ENCODE peak calls at places on chromosomes 12 and 14, in ten cellular contexts. One of them, this sample, is unnamed.

GRCh38 chr12:80966001-80966400 is 28.3 kb upstream of the LIN7A start:
- DNase-seq in HuH-7.5: no peak
- DNase-seq in iris pigment epithelial cell: no peak
- DNase-seq in hypothalamus: no peak
- DNase-seq in A549: no peak
- DNase-seq in left ventricle myocardium superior: no peak
- DNase-seq in BJ: no peak
- DNase-seq in activated CD4-positive, alpha-beta T cell treated with anti-CD3 and anti-CD28 coated beads, Interleukin-2, amount 50 U/mL, for 4 hours: no peak
- DNase-seq in dermis blood vessel endothelial cell: no peak
- DNase-seq in KG1: no peak
- DNase-seq in this sample: no peak

GRCh38 chr14:75046899-75047298 is 4.4 kb downstream of the MLH3 start:
- DNase-seq in activated CD4-positive, alpha-beta T cell treated with anti-CD3 and anti-CD28 coated beads, Interleukin-2, amount 50 U/mL, for 4 hours: no peak
- DNase-seq in A549: no peak
- DNase-seq in hypothalamus: no peak
- DNase-seq in iris pigment epithelial cell: peak
- DNase-seq in dermis blood vessel endothelial cell: no peak
- DNase-seq in HuH-7.5: no peak
- DNase-seq in left ventricle myocardium superior: no peak
- DNase-seq in KG1: no peak
- DNase-seq in BJ: no peak
- DNase-seq in this sample: no peak

GRCh38 chr12:69074559-69075349 is 141.8 kb upstream of the CPM start:
- DNase-seq in dermis blood vessel endothelial cell: no peak
- DNase-seq in KG1: no peak
- DNase-seq in activated CD4-positive, alpha-beta T cell treated with anti-CD3 and anti-CD28 coated beads, Interleukin-2, amount 50 U/mL, for 4 hours: no peak
- DNase-seq in left ventricle myocardium superior: no peak
- DNase-seq in iris pigment epithelial cell: no peak
- DNase-seq in BJ: no peak
- DNase-seq in HuH-7.5: no peak
- DNase-seq in hypothalamus: no peak
- DNase-seq in A549: no peak
- DNase-seq in this sample: no peak

GRCh38 chr12:23209793-23210192 is 584.8 kb downstream of the ETNK1 start:
- DNase-seq in hypothalamus: no peak
- DNase-seq in iris pigment epithelial cell: peak
- DNase-seq in dermis blood vessel endothelial cell: no peak
- DNase-seq in left ventricle myocardium superior: no peak
- DNase-seq in activated CD4-positive, alpha-beta T cell treated with anti-CD3 and anti-CD28 coated beads, Interleukin-2, amount 50 U/mL, for 4 hours: no peak
- DNase-seq in A549: no peak
- DNase-seq in KG1: no peak
- DNase-seq in BJ: no peak
- DNase-seq in HuH-7.5: no peak
- DNase-seq in this sample: no peak

GRCh38 chr14:98210045-98210678 is 1061.8 kb downstream of the BCL11B start:
- DNase-seq in KG1: no peak
- DNase-seq in A549: no peak
- DNase-seq in activated CD4-positive, alpha-beta T cell treated with anti-CD3 and anti-CD28 coated beads, Interleukin-2, amount 50 U/mL, for 4 hours: peak
- DNase-seq in left ventricle myocardium superior: no peak
- DNase-seq in iris pigment epithelial cell: no peak
- DNase-seq in BJ: no peak
- DNase-seq in hypothalamus: no peak
- DNase-seq in dermis blood vessel endothelial cell: no peak
- DNase-seq in HuH-7.5: no peak
- DNase-seq in this sample: no peak

GRCh38 chr14:104464907-104465306 is 114.7 kb upstream of the C14orf180 start:
- DNase-seq in KG1: no peak
- DNase-seq in left ventricle myocardium superior: no peak
- DNase-seq in activated CD4-positive, alpha-beta T cell treated with anti-CD3 and anti-CD28 coated beads, Interleukin-2, amount 50 U/mL, for 4 hours: no peak
- DNase-seq in BJ: no peak
- DNase-seq in A549: no peak
- DNase-seq in dermis blood vessel endothelial cell: no peak
- DNase-seq in hypothalamus: no peak
- DNase-seq in HuH-7.5: no peak
- DNase-seq in iris pigment epithelial cell: no peak
- DNase-seq in this sample: no peak

GRCh38 chr12:97763113-97763512 is 300.5 kb downstream of the RMST start:
- DNase-seq in BJ: no peak
- DNase-seq in activated CD4-positive, alpha-beta T cell treated with anti-CD3 and anti-CD28 coated beads, Interleukin-2, amount 50 U/mL, for 4 hours: no peak
- DNase-seq in hypothalamus: no peak
- DNase-seq in A549: no peak
- DNase-seq in iris pigment epithelial cell: no peak
- DNase-seq in dermis blood vessel endothelial cell: no peak
- DNase-seq in left ventricle myocardium superior: no peak
- DNase-seq in KG1: no peak
- DNase-seq in HuH-7.5: no peak
- DNase-seq in this sample: no peak

GRCh38 chr12:88993655-88994054 is 358.6 kb downstream of the DUSP6 start:
- DNase-seq in HuH-7.5: peak
- DNase-seq in KG1: peak
- DNase-seq in iris pigment epithelial cell: peak
- DNase-seq in A549: peak
- DNase-seq in left ventricle myocardium superior: no peak
- DNase-seq in hypothalamus: no peak
- DNase-seq in dermis blood vessel endothelial cell: peak
- DNase-seq in activated CD4-positive, alpha-beta T cell treated with anti-CD3 and anti-CD28 coated beads, Interleukin-2, amount 50 U/mL, for 4 hours: no peak
- DNase-seq in BJ: peak
- DNase-seq in this sample: no peak

GRCh38 chr14:93114068-93114710 is 1.5 kb downstream of the ITPK1 start:
- DNase-seq in left ventricle myocardium superior: peak
- DNase-seq in BJ: no peak
- DNase-seq in activated CD4-positive, alpha-beta T cell treated with anti-CD3 and anti-CD28 coated beads, Interleukin-2, amount 50 U/mL, for 4 hours: no peak
- DNase-seq in KG1: no peak
- DNase-seq in iris pigment epithelial cell: no peak
- DNase-seq in hypothalamus: no peak
- DNase-seq in dermis blood vessel endothelial cell: no peak
- DNase-seq in HuH-7.5: no peak
- DNase-seq in A549: no peak
- DNase-seq in this sample: no peak

GRCh38 chr14:95784137-95784536 is 70.2 kb upstream of the TCL1A start:
- DNase-seq in left ventricle myocardium superior: no peak
- DNase-seq in KG1: no peak
- DNase-seq in iris pigment epithelial cell: peak
- DNase-seq in activated CD4-positive, alpha-beta T cell treated with anti-CD3 and anti-CD28 coated beads, Interleukin-2, amount 50 U/mL, for 4 hours: no peak
- DNase-seq in dermis blood vessel endothelial cell: peak
- DNase-seq in hypothalamus: no peak
- DNase-seq in A549: no peak
- DNase-seq in HuH-7.5: no peak
- DNase-seq in BJ: no peak
- DNase-seq in this sample: no peak

GRCh38 chr12:78121969-78122610 is 291.4 kb downstream of the NAV3 start:
- DNase-seq in iris pigment epithelial cell: peak
- DNase-seq in KG1: no peak
- DNase-seq in BJ: no peak
- DNase-seq in activated CD4-positive, alpha-beta T cell treated with anti-CD3 and anti-CD28 coated beads, Interleukin-2, amount 50 U/mL, for 4 hours: no peak
- DNase-seq in HuH-7.5: no peak
- DNase-seq in dermis blood vessel endothelial cell: no peak
- DNase-seq in hypothalamus: no peak
- DNase-seq in left ventricle myocardium superior: no peak
- DNase-seq in A549: no peak
- DNase-seq in this sample: no peak

GRCh38 chr12:70798016-70798768 is 122.3 kb downstream of the PTPRR start:
- DNase-seq in A549: no peak
- DNase-seq in HuH-7.5: no peak
- DNase-seq in activated CD4-positive, alpha-beta T cell treated with anti-CD3 and anti-CD28 coated beads, Interleukin-2, amount 50 U/mL, for 4 hours: no peak
- DNase-seq in hypothalamus: no peak
- DNase-seq in dermis blood vessel endothelial cell: no peak
- DNase-seq in KG1: no peak
- DNase-seq in left ventricle myocardium superior: no peak
- DNase-seq in iris pigment epithelial cell: no peak
- DNase-seq in BJ: no peak
- DNase-seq in this sample: no peak

GRCh38 chr12:104680506-104680905 is 223.8 kb downstream of the CHST11 start:
- DNase-seq in iris pigment epithelial cell: no peak
- DNase-seq in HuH-7.5: no peak
- DNase-seq in KG1: no peak
- DNase-seq in dermis blood vessel endothelial cell: peak
- DNase-seq in BJ: no peak
- DNase-seq in activated CD4-positive, alpha-beta T cell treated with anti-CD3 and anti-CD28 coated beads, Interleukin-2, amount 50 U/mL, for 4 hours: no peak
- DNase-seq in hypothalamus: no peak
- DNase-seq in left ventricle myocardium superior: no peak
- DNase-seq in A549: no peak
- DNase-seq in this sample: no peak

GRCh38 chr12:56635539-56636117 is 5.5 kb upstream of the BAZ2A start:
- DNase-seq in activated CD4-positive, alpha-beta T cell treated with anti-CD3 and anti-CD28 coated beads, Interleukin-2, amount 50 U/mL, for 4 hours: no peak
- DNase-seq in A549: peak
- DNase-seq in HuH-7.5: no peak
- DNase-seq in KG1: no peak
- DNase-seq in hypothalamus: no peak
- DNase-seq in BJ: no peak
- DNase-seq in iris pigment epithelial cell: no peak
- DNase-seq in dermis blood vessel endothelial cell: peak
- DNase-seq in left ventricle myocardium superior: no peak
- DNase-seq in this sample: no peak

GRCh38 chr12:124436366-124436765 is 131.0 kb downstream of the NCOR2 start:
- DNase-seq in hypothalamus: no peak
- DNase-seq in left ventricle myocardium superior: peak
- DNase-seq in A549: peak
- DNase-seq in HuH-7.5: no peak
- DNase-seq in BJ: no peak
- DNase-seq in dermis blood vessel endothelial cell: no peak
- DNase-seq in KG1: no peak
- DNase-seq in iris pigment epithelial cell: no peak
- DNase-seq in activated CD4-positive, alpha-beta T cell treated with anti-CD3 and anti-CD28 coated beads, Interleukin-2, amount 50 U/mL, for 4 hours: no peak
- DNase-seq in this sample: no peak

GRCh38 chr12:84502907-84503787 is 409.5 kb downstream of the SLC6A15 start:
- DNase-seq in KG1: peak
- DNase-seq in BJ: no peak
- DNase-seq in dermis blood vessel endothelial cell: peak
- DNase-seq in hypothalamus: no peak
- DNase-seq in HuH-7.5: peak
- DNase-seq in left ventricle myocardium superior: no peak
- DNase-seq in iris pigment epithelial cell: peak
- DNase-seq in activated CD4-positive, alpha-beta T cell treated with anti-CD3 and anti-CD28 coated beads, Interleukin-2, amount 50 U/mL, for 4 hours: no peak
- DNase-seq in A549: peak
- DNase-seq in this sample: peak

GRCh38 chr12:57418255-57418654 is 12.6 kb downstream of the R3HDM2 start:
- DNase-seq in activated CD4-positive, alpha-beta T cell treated with anti-CD3 and anti-CD28 coated beads, Interleukin-2, amount 50 U/mL, for 4 hours: no peak
- DNase-seq in A549: no peak
- DNase-seq in BJ: no peak
- DNase-seq in KG1: no peak
- DNase-seq in iris pigment epithelial cell: no peak
- DNase-seq in hypothalamus: no peak
- DNase-seq in dermis blood vessel endothelial cell: no peak
- DNase-seq in HuH-7.5: no peak
- DNase-seq in left ventricle myocardium superior: no peak
- DNase-seq in this sample: no peak